ENCODE peak calls at places on chromosome 12, in six cellular contexts. One of them, this sample, is unnamed.

GRCh38 chr12:12548713-12549112 is 13.9 kb downstream of the DUSP16 start:
- DNase-seq in cardiac fibroblast: no peak
- DNase-seq in testis: no peak
- DNase-seq in GM13977: no peak
- DNase-seq in GM23248: no peak
- DNase-seq in A549: no peak
- DNase-seq in this sample: no peak

GRCh38 chr12:9906888-9907287 is 25.3 kb downstream of the CLEC2A start:
- DNase-seq in cardiac fibroblast: no peak
- DNase-seq in testis: no peak
- DNase-seq in GM13977: no peak
- DNase-seq in GM23248: peak
- DNase-seq in A549: no peak
- DNase-seq in this sample: peak

GRCh38 chr12:46445551-46446235 is 73.1 kb upstream of the SLC38A2 start:
- DNase-seq in cardiac fibroblast: peak
- DNase-seq in testis: no peak
- DNase-seq in GM13977: no peak
- DNase-seq in GM23248: no peak
- DNase-seq in A549: no peak
- DNase-seq in this sample: no peak

GRCh38 chr12:11917501-11917900 is 153.2 kb upstream of the BCL2L14 start:
- DNase-seq in cardiac fibroblast: no peak
- DNase-seq in testis: no peak
- DNase-seq in GM13977: no peak
- DNase-seq in GM23248: no peak
- DNase-seq in A549: no peak
- DNase-seq in this sample: no peak

GRCh38 chr12:126286203-126286602 is 1221.0 kb downstream of the AACS start:
- DNase-seq in cardiac fibroblast: no peak
- DNase-seq in testis: no peak
- DNase-seq in GM13977: no peak
- DNase-seq in GM23248: no peak
- DNase-seq in A549: no peak
- DNase-seq in this sample: no peak

GRCh38 chr12:75487310-75487709 is 6.8 kb downstream of the GLIPR1 start:
- DNase-seq in cardiac fibroblast: no peak
- DNase-seq in testis: no peak
- DNase-seq in GM13977: no peak
- DNase-seq in GM23248: no peak
- DNase-seq in A549: no peak
- DNase-seq in this sample: no peak

GRCh38 chr12:109777544-109777943 is 55.7 kb downstream of the TRPV4 start:
- DNase-seq in cardiac fibroblast: peak
- DNase-seq in testis: no peak
- DNase-seq in GM13977: peak
- DNase-seq in GM23248: peak
- DNase-seq in A549: peak
- DNase-seq in this sample: peak

GRCh38 chr12:46998811-46999368 is 80.5 kb upstream of the PCED1B start:
- DNase-seq in cardiac fibroblast: peak
- DNase-seq in testis: no peak
- DNase-seq in GM13977: no peak
- DNase-seq in GM23248: peak
- DNase-seq in A549: no peak
- DNase-seq in this sample: peak

GRCh38 chr12:131613678-131614077 is 97.2 kb upstream of the SFSWAP start:
- DNase-seq in cardiac fibroblast: no peak
- DNase-seq in testis: no peak
- DNase-seq in GM13977: no peak
- DNase-seq in GM23248: no peak
- DNase-seq in A549: no peak
- DNase-seq in this sample: no peak

GRCh38 chr12:30874455-30875313 is 51.9 kb upstream of the TSPAN11 start:
- DNase-seq in cardiac fibroblast: no peak
- DNase-seq in testis: no peak
- DNase-seq in GM13977: no peak
- DNase-seq in GM23248: no peak
- DNase-seq in A549: no peak
- DNase-seq in this sample: no peak

GRCh38 chr12:72365151-72365550 is 93.0 kb downstream of the TRHDE start:
- DNase-seq in cardiac fibroblast: no peak
- DNase-seq in testis: no peak
- DNase-seq in GM13977: no peak
- DNase-seq in GM23248: no peak
- DNase-seq in A549: no peak
- DNase-seq in this sample: no peak

GRCh38 chr12:48903363-48903981 is 21.8 kb downstream of the FKBP11 start:
- DNase-seq in cardiac fibroblast: peak
- DNase-seq in testis: no peak
- DNase-seq in GM13977: no peak
- DNase-seq in GM23248: peak
- DNase-seq in A549: no peak
- DNase-seq in this sample: no peak

GRCh38 chr12:43282106-43282505 is 269.9 kb downstream of the ADAMTS20 start:
- DNase-seq in cardiac fibroblast: peak
- DNase-seq in testis: no peak
- DNase-seq in GM13977: no peak
- DNase-seq in GM23248: peak
- DNase-seq in A549: no peak
- DNase-seq in this sample: peak

GRCh38 chr12:89918172-89918880 is 209.7 kb upstream of the ATP2B1 start:
- DNase-seq in cardiac fibroblast: no peak
- DNase-seq in testis: no peak
- DNase-seq in GM13977: no peak
- DNase-seq in GM23248: no peak
- DNase-seq in A549: no peak
- DNase-seq in this sample: no peak

GRCh38 chr12:67816269-67816668 is 167.7 kb downstream of the DYRK2 start:
- DNase-seq in cardiac fibroblast: no peak
- DNase-seq in testis: no peak
- DNase-seq in GM13977: no peak
- DNase-seq in GM23248: peak
- DNase-seq in A549: no peak
- DNase-seq in this sample: no peak